ENCODE peak calls at places on chromosome 18, in five cellular contexts. P is GM23338, W is stomach, S is transverse colon, M is upper lobe of left lung. X is an unnamed sample.

GRCh38 chr18:78884502-78884901 is 95.1 kb upstream of the SALL3 start:
- DNase-seq in S (no peak), P (peak), M (no peak), W (no peak), X (no peak)

GRCh38 chr18:68714356-68714706 is 577 bp downstream of the TMX3 start:
- DNase-seq in W (no peak), P (peak), M (no peak), S (peak), X (peak)

GRCh38 chr18:29078272-29078671 is 901.3 kb upstream of the CDH2 start:
- DNase-seq in W (no peak), P (no peak), S (no peak), M (no peak), X (no peak)

GRCh38 chr18:44626807-44627206 is 53.9 kb upstream of the SETBP1 start:
- DNase-seq in M (no peak), W (no peak), P (no peak), S (no peak), X (no peak)

GRCh38 chr18:79366177-79367094 is 29.3 kb upstream of the NFATC1 start:
- DNase-seq in S (no peak), P (no peak), M (no peak), W (no peak), X (no peak)

GRCh38 chr18:36229188-36229587 is 41.9 kb downstream of the MOCOS start:
- DNase-seq in P (no peak), M (no peak), S (no peak), W (no peak), X (no peak)

GRCh38 chr18:12908706-12909105 is 24.7 kb upstream of the PTPN2 start:
- DNase-seq in M (no peak), S (no peak), W (no peak), P (no peak), X (no peak)

GRCh38 chr18:76955529-76956170 is 133.3 kb downstream of the ZNF236 start:
- DNase-seq in P (no peak), M (peak), S (peak), W (peak), X (no peak)

GRCh38 chr18:26700201-26700600 is 151.8 kb upstream of the KCTD1 start:
- DNase-seq in S (no peak), M (no peak), P (no peak), W (no peak), X (no peak)

GRCh38 chr18:54222922-54223567 is 1.4 kb downstream of the MBD2 start:
- DNase-seq in P (no peak), M (no peak), W (no peak), S (no peak), X (no peak)

GRCh38 chr18:49668583-49669290 is 106.9 kb downstream of the LIPG start:
- DNase-seq in P (peak), W (no peak), S (peak), M (no peak), X (no peak)

GRCh38 chr18:34039194-34039593 is 185.5 kb downstream of the NOL4 start:
- DNase-seq in P (peak), M (no peak), S (no peak), W (no peak), X (no peak)

GRCh38 chr18:43772907-43773306 is 495.6 kb upstream of the SYT4 start:
- DNase-seq in W (no peak), S (no peak), P (no peak), M (no peak), X (no peak)

GRCh38 chr18:76339246-76339620 is 155.8 kb downstream of the ZNF516 start:
- DNase-seq in P (no peak), W (no peak), S (no peak), M (no peak), X (no peak)

GRCh38 chr18:36578871-36579270 is 249.9 kb downstream of the TPGS2 start:
- DNase-seq in W (no peak), S (no peak), M (no peak), P (no peak), X (no peak)

GRCh38 chr18:33838084-33838483 is 260.1 kb downstream of the ASXL3 start:
- DNase-seq in W (no peak), P (no peak), M (no peak), S (no peak), X (no peak)

DNA sequence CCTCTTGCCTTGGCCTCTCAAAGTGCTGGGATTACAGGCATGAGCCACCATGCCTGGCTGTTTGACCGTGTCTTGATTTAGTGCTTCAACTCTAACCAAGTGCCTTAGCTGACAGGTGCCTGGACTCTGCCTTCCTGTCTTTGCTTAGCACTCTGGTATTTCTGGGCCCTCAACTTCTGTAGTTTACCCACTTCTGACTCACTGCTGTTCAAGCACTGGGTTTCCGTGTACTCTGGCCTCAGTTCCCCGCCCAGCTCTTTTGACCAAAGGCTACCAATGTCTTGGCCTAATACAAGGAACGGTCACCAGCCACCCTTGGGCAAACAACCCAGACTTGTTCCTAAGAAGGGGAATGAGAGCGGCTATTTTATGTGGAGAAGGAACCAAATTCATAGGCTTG is 35.7 kb upstream of the CABLES1 start:
- DNase-seq in S (peak), P (no peak), M (peak), W (peak), X (no peak)
- TF ChIP-seq POLR2AphosphoS5 in S (peak), P (no peak), M (no peak), W (peak), X (no peak)

GRCh38 chr18:31230495-31230894 is 67.8 kb upstream of the DSC1 start:
- DNase-seq in S (no peak), W (no peak), M (no peak), P (no peak), X (no peak)
- TF ChIP-seq POLR2AphosphoS5 in S (no peak), W (no peak), M (no peak), P (no peak), X (no peak)

GRCh38 chr18:59694824-59695223 is 2.4 kb downstream of the CCBE1 start:
- DNase-seq in M (no peak), W (no peak), S (no peak), P (no peak), X (no peak)
- TF ChIP-seq POLR2AphosphoS5 in M (no peak), W (no peak), S (no peak), P (no peak), X (no peak)

GRCh38 chr18:61545281-61546245 is 212.3 kb downstream of the CDH20 start:
- DNase-seq in M (no peak), S (no peak), P (no peak), W (no peak), X (no peak)
- TF ChIP-seq POLR2AphosphoS5 in M (no peak), S (no peak), P (no peak), W (no peak), X (no peak)

GRCh38 chr18:62781262-62781661 is 65.9 kb downstream of the PHLPP1 start:
- DNase-seq in P (no peak), S (no peak), M (no peak), W (no peak), X (no peak)

GRCh38 chr18:62784966-62785413 is 69.6 kb downstream of the PHLPP1 start:
- DNase-seq in M (no peak), P (no peak), W (no peak), S (no peak), X (no peak)

GRCh38 chr18:62784338-62784965 is 69.1 kb downstream of the PHLPP1 start:
- DNase-seq in S (no peak), M (no peak), W (no peak), P (no peak), X (no peak)

GRCh38 chr18:62778976-62779869 is 63.9 kb downstream of the PHLPP1 start:
- DNase-seq in S (no peak), P (peak), M (no peak), W (no peak), X (no peak)

GRCh38 chr18:62781893-62782292 is 66.6 kb downstream of the PHLPP1 start:
- DNase-seq in P (peak), S (no peak), W (no peak), M (no peak), X (no peak)
- TF ChIP-seq POLR2AphosphoS5 in P (no peak), S (no peak), W (peak), M (no peak), X (no peak)

X was measured in GM12892.